ENCODE peak calls at places on chromosomes 7 and 10, in five cellular contexts. N is dorsolateral prefrontal cortex, T is lung microvascular endothelial cell, L is GM23338, J is iPS-NIHi11. V is an unnamed sample.

GRCh38 chr10:79487296-79488194 is 24.8 kb upstream of the EIF5AL1 start:
- DNase-seq in N (peak), T (peak), L (peak), J (peak), V (no peak)

GRCh38 chr10:29120216-29120615 is 168.7 kb upstream of the LYZL1 start:
- DNase-seq in N (no peak), T (no peak), L (no peak), J (no peak), V (no peak)

GRCh38 chr10:59588791-59589190 is 120.9 kb downstream of the SLC16A9 start:
- DNase-seq in N (no peak), T (no peak), L (no peak), J (no peak), V (no peak)

GRCh38 chr10:67818323-67818722 is 19.7 kb downstream of the DNAJC12 start:
- DNase-seq in N (no peak), T (peak), L (no peak), J (no peak), V (no peak)

GRCh38 chr10:97483526-97483925 is 14.7 kb downstream of the MMS19 start:
- DNase-seq in N (no peak), T (peak), L (no peak), J (no peak), V (no peak)

GRCh38 chr10:126977216-126977615 is 72.0 kb downstream of the DOCK1 start:
- DNase-seq in N (no peak), T (no peak), L (no peak), J (no peak), V (no peak)

GRCh38 chr10:115963848-115964247 is 309.2 kb downstream of the GFRA1 start:
- DNase-seq in N (no peak), T (peak), L (peak), J (no peak), V (no peak)

GRCh38 chr7:985915-986741 is 3.1 kb downstream of the CYP2W1 start:
- DNase-seq in N (no peak), T (no peak), L (no peak), J (no peak), V (no peak)

GRCh38 chr7:130272456-130273080 is 5.9 kb downstream of the CPA2 start:
- DNase-seq in N (no peak), T (no peak), L (peak), J (peak), V (no peak)

GRCh38 chr7:97024209-97025129 is at the start of gene DLX5:
- DNase-seq in N (peak), T (peak), L (peak), J (peak), V (no peak)

GRCh38 chr7:51062222-51062987 is 254.2 kb downstream of the COBL start:
- DNase-seq in N (peak), T (no peak), L (no peak), J (no peak), V (no peak)

GRCh38 chr10:70053896-70054641 is 1.4 kb downstream of the MACROH2A2 start:
- DNase-seq in N (peak), T (no peak), L (peak), J (peak), V (no peak)

GRCh38 chr7:83413425-83413824 is 235.5 kb downstream of the SEMA3E start:
- DNase-seq in N (no peak), T (no peak), L (no peak), J (no peak), V (no peak)

GRCh38 chr7:107742678-107743566 is 1.0 kb upstream of the CBLL1 start:
- DNase-seq in N (no peak), T (no peak), L (peak), J (peak), V (no peak)

GRCh38 chr7:44395067-44395466 is 69.7 kb upstream of the CAMK2B start:
- DNase-seq in N (no peak), T (no peak), L (no peak), J (no peak), V (no peak)

GRCh38 chr7:127874049-127874636 is 157.1 kb downstream of the LRRC4 start:
- DNase-seq in N (no peak), T (no peak), L (no peak), J (no peak), V (no peak)

GRCh38 chr10:34824870-34825269 is 9.8 kb upstream of the PARD3 start:
- DNase-seq in N (no peak), T (peak), L (peak), J (peak), V (no peak)

GRCh38 chr7:108972009-108972408 is 402.3 kb downstream of the DNAJB9 start:
- DNase-seq in N (no peak), T (no peak), L (no peak), J (no peak), V (no peak)

GRCh38 chr10:17335065-17335464 is 107.0 kb downstream of the VIM start:
- DNase-seq in N (no peak), T (no peak), L (no peak), J (no peak), V (no peak)

V was measured in CD8-positive, alpha-beta T cell.